ENCODE peak calls at places on chromosomes 2 and 18, in ten cellular contexts. One of them, this sample, is unnamed.

GRCh38 chr18:62396967-62397366 is 71.9 kb downstream of the TNFRSF11A start:
- DNase-seq in cardiac muscle cell: no peak
- DNase-seq in neural progenitor cell: no peak
- DNase-seq in SW480: no peak
- DNase-seq in fibroblast of lung: no peak
- DNase-seq in T47D: no peak
- DNase-seq in glutamatergic neuron: no peak
- DNase-seq in RWPE1: no peak
- DNase-seq in Calu3: no peak
- DNase-seq in caudate nucleus: no peak
- DNase-seq in this sample: no peak

GRCh38 chr2:75634945-75635344 is 11.6 kb upstream of the MRPL19 start:
- DNase-seq in caudate nucleus: no peak
- DNase-seq in RWPE1: peak
- DNase-seq in neural progenitor cell: no peak
- DNase-seq in T47D: no peak
- DNase-seq in fibroblast of lung: no peak
- DNase-seq in Calu3: no peak
- DNase-seq in glutamatergic neuron: no peak
- DNase-seq in SW480: no peak
- DNase-seq in cardiac muscle cell: no peak
- DNase-seq in this sample: no peak

GRCh38 chr2:145068509-145068908 is 548.6 kb upstream of the ZEB2 start:
- DNase-seq in neural progenitor cell: no peak
- DNase-seq in T47D: no peak
- DNase-seq in fibroblast of lung: no peak
- DNase-seq in caudate nucleus: no peak
- DNase-seq in SW480: no peak
- DNase-seq in cardiac muscle cell: no peak
- DNase-seq in Calu3: no peak
- DNase-seq in RWPE1: no peak
- DNase-seq in glutamatergic neuron: no peak
- DNase-seq in this sample: no peak

GRCh38 chr18:21366896-21367295 is 124.9 kb downstream of the GREB1L start:
- DNase-seq in cardiac muscle cell: no peak
- DNase-seq in caudate nucleus: no peak
- DNase-seq in neural progenitor cell: peak
- DNase-seq in fibroblast of lung: no peak
- DNase-seq in SW480: no peak
- DNase-seq in RWPE1: no peak
- DNase-seq in T47D: no peak
- DNase-seq in glutamatergic neuron: no peak
- DNase-seq in Calu3: no peak
- DNase-seq in this sample: no peak

GRCh38 chr2:152238021-152238420 is 62.5 kb upstream of the STAM2 start:
- DNase-seq in SW480: no peak
- DNase-seq in Calu3: no peak
- DNase-seq in T47D: no peak
- DNase-seq in neural progenitor cell: no peak
- DNase-seq in caudate nucleus: no peak
- DNase-seq in RWPE1: no peak
- DNase-seq in glutamatergic neuron: no peak
- DNase-seq in fibroblast of lung: no peak
- DNase-seq in cardiac muscle cell: no peak
- DNase-seq in this sample: no peak

GRCh38 chr2:236754234-236754924 is 184.8 kb downstream of the ACKR3 start:
- DNase-seq in cardiac muscle cell: no peak
- DNase-seq in fibroblast of lung: no peak
- DNase-seq in caudate nucleus: no peak
- DNase-seq in SW480: no peak
- DNase-seq in glutamatergic neuron: no peak
- DNase-seq in RWPE1: no peak
- DNase-seq in T47D: no peak
- DNase-seq in neural progenitor cell: peak
- DNase-seq in Calu3: no peak
- DNase-seq in this sample: peak

GRCh38 chr2:99496021-99496420 is 6.2 kb upstream of the REV1 start:
- DNase-seq in neural progenitor cell: no peak
- DNase-seq in T47D: no peak
- DNase-seq in SW480: no peak
- DNase-seq in fibroblast of lung: no peak
- DNase-seq in cardiac muscle cell: no peak
- DNase-seq in Calu3: no peak
- DNase-seq in RWPE1: no peak
- DNase-seq in caudate nucleus: no peak
- DNase-seq in glutamatergic neuron: no peak
- DNase-seq in this sample: no peak

GRCh38 chr2:31962757-31963361 is 47.9 kb downstream of the MEMO1 start:
- DNase-seq in SW480: no peak
- DNase-seq in Calu3: no peak
- DNase-seq in T47D: no peak
- DNase-seq in RWPE1: no peak
- DNase-seq in caudate nucleus: no peak
- DNase-seq in glutamatergic neuron: no peak
- DNase-seq in neural progenitor cell: no peak
- DNase-seq in fibroblast of lung: no peak
- DNase-seq in cardiac muscle cell: no peak
- DNase-seq in this sample: no peak

GRCh38 chr2:236867441-236868260 is 218.0 kb upstream of the COPS8 start:
- DNase-seq in T47D: no peak
- DNase-seq in fibroblast of lung: no peak
- DNase-seq in RWPE1: no peak
- DNase-seq in glutamatergic neuron: no peak
- DNase-seq in cardiac muscle cell: no peak
- DNase-seq in Calu3: no peak
- DNase-seq in neural progenitor cell: no peak
- DNase-seq in caudate nucleus: no peak
- DNase-seq in SW480: no peak
- DNase-seq in this sample: no peak

GRCh38 chr2:95333888-95334338 is 36.8 kb downstream of the KCNIP3 start:
- DNase-seq in neural progenitor cell: no peak
- DNase-seq in Calu3: peak
- DNase-seq in SW480: peak
- DNase-seq in fibroblast of lung: peak
- DNase-seq in RWPE1: peak
- DNase-seq in T47D: no peak
- DNase-seq in glutamatergic neuron: peak
- DNase-seq in caudate nucleus: no peak
- DNase-seq in cardiac muscle cell: peak
- DNase-seq in this sample: peak

GRCh38 chr2:157032019-157032418 is 225.5 kb upstream of the GALNT5 start:
- DNase-seq in glutamatergic neuron: no peak
- DNase-seq in neural progenitor cell: no peak
- DNase-seq in Calu3: peak
- DNase-seq in T47D: no peak
- DNase-seq in SW480: no peak
- DNase-seq in cardiac muscle cell: peak
- DNase-seq in RWPE1: peak
- DNase-seq in caudate nucleus: no peak
- DNase-seq in fibroblast of lung: peak
- DNase-seq in this sample: no peak

GRCh38 chr2:55088400-55088799 is 38.1 kb upstream of the RTN4 start:
- DNase-seq in caudate nucleus: no peak
- DNase-seq in cardiac muscle cell: peak
- DNase-seq in RWPE1: no peak
- DNase-seq in neural progenitor cell: no peak
- DNase-seq in fibroblast of lung: peak
- DNase-seq in glutamatergic neuron: no peak
- DNase-seq in SW480: no peak
- DNase-seq in Calu3: no peak
- DNase-seq in T47D: no peak
- DNase-seq in this sample: no peak

GRCh38 chr2:233486778-233487552 is 79.6 kb downstream of the USP40 start:
- DNase-seq in caudate nucleus: no peak
- DNase-seq in cardiac muscle cell: peak
- DNase-seq in SW480: peak
- DNase-seq in glutamatergic neuron: no peak
- DNase-seq in neural progenitor cell: no peak
- DNase-seq in RWPE1: peak
- DNase-seq in Calu3: peak
- DNase-seq in T47D: peak
- DNase-seq in fibroblast of lung: peak
- DNase-seq in this sample: no peak

GRCh38 chr18:58013241-58014211 is 30.5 kb upstream of the NEDD4L start:
- DNase-seq in caudate nucleus: no peak
- DNase-seq in RWPE1: peak
- DNase-seq in T47D: no peak
- DNase-seq in glutamatergic neuron: no peak
- DNase-seq in fibroblast of lung: no peak
- DNase-seq in cardiac muscle cell: no peak
- DNase-seq in SW480: peak
- DNase-seq in Calu3: peak
- DNase-seq in neural progenitor cell: no peak
- DNase-seq in this sample: peak

GRCh38 chr2:220789961-220790360 is 782.1 kb downstream of the EPHA4 start:
- DNase-seq in T47D: no peak
- DNase-seq in glutamatergic neuron: no peak
- DNase-seq in fibroblast of lung: peak
- DNase-seq in RWPE1: peak
- DNase-seq in neural progenitor cell: no peak
- DNase-seq in caudate nucleus: no peak
- DNase-seq in SW480: no peak
- DNase-seq in cardiac muscle cell: peak
- DNase-seq in Calu3: no peak
- DNase-seq in this sample: no peak